ENCODE peak calls at places on chromosomes 16 and 17, in four cellular contexts. One of them, this sample, is unnamed.

GRCh38 chr17:22512506-22512905 is 820.2 kb downstream of the KCNJ18 start:
- DNase-seq in brain microvascular endothelial cell: no peak
- DNase-seq in Peyer's patch: no peak
- DNase-seq in ovary: no peak
- DNase-seq in this sample: no peak

GRCh38 chr17:42537156-42537805 is 1.2 kb downstream of the NAGLU start:
- DNase-seq in brain microvascular endothelial cell: no peak
- DNase-seq in Peyer's patch: no peak
- DNase-seq in ovary: no peak
- DNase-seq in this sample: no peak

GRCh38 chr16:78278047-78278446 is 178.6 kb downstream of the WWOX start:
- DNase-seq in brain microvascular endothelial cell: no peak
- DNase-seq in Peyer's patch: no peak
- DNase-seq in ovary: no peak
- DNase-seq in this sample: no peak

GRCh38 chr17:57577751-57578607 is 167.1 kb downstream of the CCDC182 start:
- DNase-seq in brain microvascular endothelial cell: peak; percentile 53
- DNase-seq in Peyer's patch: no peak
- DNase-seq in ovary: peak; percentile 76
- DNase-seq in this sample: peak; percentile 92

GRCh38 chr17:31535581-31535981 is 144.1 kb downstream of the RAB11FIP4 start:
- DNase-seq in brain microvascular endothelial cell: no peak
- DNase-seq in Peyer's patch: peak; percentile 80
- DNase-seq in ovary: no peak
- DNase-seq in this sample: no peak

GRCh38 chr17:68600123-68600880 is 865 bp downstream of the FAM20A start:
- DNase-seq in brain microvascular endothelial cell: no peak
- DNase-seq in Peyer's patch: no peak
- DNase-seq in ovary: peak; percentile 69
- DNase-seq in this sample: no peak

GRCh38 chr17:13922885-13923284 is 146.4 kb upstream of the COX10 start:
- DNase-seq in brain microvascular endothelial cell: no peak
- DNase-seq in Peyer's patch: no peak
- DNase-seq in ovary: no peak
- DNase-seq in this sample: no peak

GRCh38 chr16:79286646-79287423 is 313.7 kb downstream of the MAF start:
- DNase-seq in brain microvascular endothelial cell: no peak
- DNase-seq in Peyer's patch: peak; percentile 67
- DNase-seq in ovary: peak; percentile 62
- DNase-seq in this sample: no peak

GRCh38 chr17:46818929-46819859 is 702 bp upstream of the WNT3 start:
- DNase-seq in brain microvascular endothelial cell: no peak
- DNase-seq in Peyer's patch: peak; percentile 17
- DNase-seq in ovary: no peak
- DNase-seq in this sample: no peak

GRCh38 chr17:72097144-72097543 is 23.7 kb upstream of the SOX9 start:
- DNase-seq in brain microvascular endothelial cell: no peak
- DNase-seq in Peyer's patch: no peak
- DNase-seq in ovary: no peak
- DNase-seq in this sample: no peak

GRCh38 chr16:49634235-49635008 is 221.5 kb downstream of the ZNF423 start:
- DNase-seq in brain microvascular endothelial cell: no peak
- DNase-seq in Peyer's patch: no peak
- DNase-seq in ovary: no peak
- DNase-seq in this sample: no peak

GRCh38 chr16:49630783-49631182 is 225.1 kb downstream of the ZNF423 start:
- DNase-seq in brain microvascular endothelial cell: no peak
- DNase-seq in Peyer's patch: no peak
- DNase-seq in ovary: no peak
- DNase-seq in this sample: no peak

GRCh38 chr16:49631521-49632041 is 224.3 kb downstream of the ZNF423 start:
- DNase-seq in brain microvascular endothelial cell: no peak
- DNase-seq in Peyer's patch: no peak
- DNase-seq in ovary: no peak
- DNase-seq in this sample: peak; percentile 49

GRCh38 chr16:49632798-49633189 is 223.1 kb downstream of the ZNF423 start:
- DNase-seq in brain microvascular endothelial cell: no peak
- DNase-seq in Peyer's patch: no peak
- DNase-seq in ovary: no peak
- DNase-seq in this sample: no peak

GRCh38 chr16:49632111-49632797 is 223.7 kb downstream of the ZNF423 start:
- DNase-seq in brain microvascular endothelial cell: no peak
- DNase-seq in Peyer's patch: no peak
- DNase-seq in ovary: no peak
- DNase-seq in this sample: no peak
- TF ChIP-seq CTCF in brain microvascular endothelial cell: no peak
- TF ChIP-seq CTCF in Peyer's patch: no peak
- TF ChIP-seq CTCF in ovary: no peak
- TF ChIP-seq CTCF in this sample: no peak

GRCh38 chr16:67185003-67185865 is 1.5 kb upstream of the MATCAP1 start:
- DNase-seq in brain microvascular endothelial cell: peak; percentile 89
- DNase-seq in Peyer's patch: peak; percentile 91
- DNase-seq in ovary: peak; percentile 98
- DNase-seq in this sample: peak; percentile 94
- H3K4me3 ChIP-seq in brain microvascular endothelial cell: no peak overlapping the region
- H3K4me3 ChIP-seq in Peyer's patch: peak overlapping the region; percentile 72
- H3K4me3 ChIP-seq in ovary: peak overlapping the region; percentile 83
- H3K4me3 ChIP-seq in this sample: no peak overlapping the region

GRCh38 chr17:75012320-75013076 is at the start of gene MRPL58:
- DNase-seq in brain microvascular endothelial cell: peak; percentile 77
- DNase-seq in Peyer's patch: peak; percentile 73
- DNase-seq in ovary: peak; percentile 82
- DNase-seq in this sample: peak; percentile 87
- TF ChIP-seq CTCF in brain microvascular endothelial cell: peak; percentile 74
- TF ChIP-seq CTCF in Peyer's patch: peak; percentile 77
- TF ChIP-seq CTCF in ovary: peak; percentile 69
- TF ChIP-seq CTCF in this sample: peak; percentile 50

GRCh38 chr16:50267151-50267631 is 840 bp downstream of the ADCY7 start:
- DNase-seq in brain microvascular endothelial cell: no peak
- DNase-seq in Peyer's patch: no peak
- DNase-seq in ovary: no peak
- DNase-seq in this sample: no peak
- H3K4me3 ChIP-seq in brain microvascular endothelial cell: peak overlapping the region; percentile 52
- H3K4me3 ChIP-seq in Peyer's patch: peak overlapping the region; percentile 44
- H3K4me3 ChIP-seq in ovary: no peak overlapping the region
- H3K4me3 ChIP-seq in this sample: peak overlapping the region; percentile 52

GRCh38 chr16:57865746-57866528 is 63.6 kb upstream of the KIFC3 start:
- DNase-seq in brain microvascular endothelial cell: no peak
- DNase-seq in Peyer's patch: no peak
- DNase-seq in ovary: no peak
- DNase-seq in this sample: no peak

GRCh38 chr16:57866529-57866918 is 64.2 kb upstream of the KIFC3 start:
- DNase-seq in brain microvascular endothelial cell: no peak
- DNase-seq in Peyer's patch: no peak
- DNase-seq in ovary: no peak
- DNase-seq in this sample: no peak

GRCh38 chr16:57867000-57867561 is 64.8 kb upstream of the KIFC3 start:
- DNase-seq in brain microvascular endothelial cell: no peak
- DNase-seq in Peyer's patch: no peak
- DNase-seq in ovary: no peak
- DNase-seq in this sample: no peak

GRCh38 chr16:57862698-57863433 is 60.6 kb upstream of the KIFC3 start:
- DNase-seq in brain microvascular endothelial cell: no peak
- DNase-seq in Peyer's patch: no peak
- DNase-seq in ovary: no peak
- DNase-seq in this sample: no peak

DNA sequence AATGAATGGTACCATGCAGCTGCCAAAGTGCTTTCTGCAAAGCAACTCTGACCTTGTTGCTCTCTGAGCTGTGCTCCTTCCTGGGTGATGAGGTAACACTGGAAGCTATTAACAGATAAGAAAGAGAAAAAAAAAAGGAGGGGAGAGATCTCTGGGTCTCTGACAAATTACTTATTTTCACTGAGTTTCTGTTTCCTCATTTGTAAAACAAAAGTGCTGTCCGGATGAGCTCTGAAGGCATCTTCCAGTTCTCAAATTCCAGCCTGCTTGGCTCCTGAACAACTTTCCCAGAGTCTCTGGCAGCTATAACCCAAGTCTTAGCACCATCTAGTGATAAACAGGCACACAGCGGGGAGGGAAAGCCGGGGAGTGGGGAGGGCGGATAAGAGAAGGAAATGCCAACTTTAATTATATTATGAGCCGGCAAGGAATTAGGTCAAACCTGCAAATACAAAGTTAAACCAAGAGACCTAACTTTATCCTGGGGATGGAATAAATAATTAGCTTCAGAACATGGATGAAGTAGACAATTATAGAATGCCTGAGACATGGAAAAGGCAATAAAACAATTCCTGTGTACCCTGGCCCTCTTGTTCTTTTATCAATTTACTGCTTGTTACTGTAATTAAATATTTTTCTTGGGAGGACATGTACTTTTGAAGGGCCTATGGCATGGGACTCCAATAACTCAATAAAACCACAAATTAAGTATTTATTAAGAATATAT is 61.3 kb upstream of the KIFC3 start:
- DNase-seq in brain microvascular endothelial cell: peak; percentile 74
- DNase-seq in Peyer's patch: no peak
- DNase-seq in ovary: peak; percentile 53
- DNase-seq in this sample: peak; percentile 84
- TF ChIP-seq CTCF in brain microvascular endothelial cell: peak; percentile 77
- TF ChIP-seq CTCF in Peyer's patch: peak; percentile 67
- TF ChIP-seq CTCF in ovary: peak; percentile 48
- TF ChIP-seq CTCF in this sample: peak; percentile 75

GRCh38 chr17:35374766-35375344 is 1.4 kb upstream of the SLFN11 start:
- DNase-seq in brain microvascular endothelial cell: no peak
- DNase-seq in Peyer's patch: no peak
- DNase-seq in ovary: no peak
- DNase-seq in this sample: no peak
- H3K4me3 ChIP-seq in brain microvascular endothelial cell: peak overlapping the region; percentile 71
- H3K4me3 ChIP-seq in Peyer's patch: peak overlapping the region; percentile 67
- H3K4me3 ChIP-seq in ovary: peak overlapping the region; percentile 78
- H3K4me3 ChIP-seq in this sample: peak overlapping the region; percentile 75

GRCh38 chr17:7856840-7857723 is at the start of gene NAA38:
- DNase-seq in brain microvascular endothelial cell: peak; percentile 99
- DNase-seq in Peyer's patch: peak; percentile 98
- DNase-seq in ovary: peak; percentile 97
- DNase-seq in this sample: peak; percentile 100
- TF ChIP-seq CTCF in brain microvascular endothelial cell: peak; percentile 64
- TF ChIP-seq CTCF in Peyer's patch: peak; percentile 63
- TF ChIP-seq CTCF in ovary: peak; percentile 49
- TF ChIP-seq CTCF in this sample: peak; percentile 37

DNA sequence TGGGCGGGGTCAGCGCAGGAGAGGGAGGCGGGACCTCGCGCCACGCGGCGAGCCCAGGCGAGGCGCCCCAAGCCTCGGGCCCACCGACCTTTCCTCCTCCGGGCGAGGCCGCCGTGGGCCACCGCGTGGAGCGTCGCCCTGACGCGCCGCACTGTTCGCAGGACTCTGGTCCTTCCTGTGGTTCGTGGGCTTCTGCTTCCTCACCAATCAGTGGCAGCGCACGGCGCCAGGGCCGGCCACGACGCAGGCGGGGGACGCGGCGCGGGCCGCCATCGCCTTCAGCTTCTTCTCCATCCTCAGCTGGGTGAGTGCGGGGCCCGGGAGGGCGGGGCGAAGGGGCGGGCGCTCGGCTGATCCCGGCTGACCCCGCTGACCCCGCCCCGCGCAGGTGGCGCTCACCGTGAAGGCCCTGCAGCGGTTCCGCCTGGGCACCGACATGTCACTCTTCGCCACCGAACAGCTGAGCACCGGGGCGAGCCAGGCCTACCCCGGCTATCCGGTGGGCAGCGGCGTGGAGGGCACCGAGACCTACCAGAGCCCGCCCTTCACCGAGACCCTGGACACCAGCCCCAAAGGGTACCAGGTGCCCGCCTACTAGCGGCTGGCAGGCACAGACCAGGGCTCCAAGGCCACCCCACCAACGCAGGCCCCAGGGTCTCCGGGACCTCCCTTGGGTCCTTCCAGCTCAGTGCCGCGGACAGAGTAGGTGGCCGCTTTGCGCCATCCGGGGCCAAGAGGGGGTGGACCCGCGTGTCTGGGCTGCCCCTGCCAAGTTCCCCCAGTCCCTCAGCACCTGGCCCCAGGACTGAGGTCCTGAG is 2.9 kb downstream of the SYNGR3 start:
- DNase-seq in brain microvascular endothelial cell: no peak
- DNase-seq in Peyer's patch: no peak
- DNase-seq in ovary: no peak
- DNase-seq in this sample: no peak
- H3K4me3 ChIP-seq in brain microvascular endothelial cell: no peak overlapping the region
- H3K4me3 ChIP-seq in Peyer's patch: peak overlapping the region; percentile 38
- H3K4me3 ChIP-seq in ovary: no peak overlapping the region
- H3K4me3 ChIP-seq in this sample: no peak overlapping the region